ENCODE peak calls at places on chromosomes 12 and 14, in seven cellular contexts. S, D, J, B, E, O and U are unnamed samples.

GRCh38 chr12:117821480-117822175 is 147.2 kb downstream of the KSR2 start:
- DNase-seq in S (no peak), D (no peak), J (no peak), B (no peak), E (no peak), O (no peak), U (no peak)

GRCh38 chr14:22644305-22644635 is at the start of gene OR6J1:
- DNase-seq in S (no peak), D (no peak), J (no peak), B (no peak), E (no peak), O (no peak), U (no peak)

GRCh38 chr12:39586811-39587210 is 32.8 kb downstream of the ABCD2 start:
- DNase-seq in S (no peak), D (no peak), J (peak), B (no peak), E (no peak), O (no peak), U (no peak)

GRCh38 chr12:97561321-97562230 is 99.0 kb downstream of the RMST start:
- DNase-seq in S (no peak), D (no peak), J (no peak), B (no peak), E (no peak), O (no peak), U (no peak)

GRCh38 chr14:26820101-26820500 is 222.3 kb upstream of the NOVA1 start:
- DNase-seq in S (no peak), D (no peak), J (peak), B (no peak), E (no peak), O (no peak), U (no peak)

GRCh38 chr12:54019111-54019811 is 9.0 kb upstream of the HOXC6 start:
- DNase-seq in S (no peak), D (no peak), J (no peak), B (no peak), E (no peak), O (peak), U (peak)

GRCh38 chr14:105890474-105891220 is 364.3 kb downstream of the TMEM121 start:
- DNase-seq in S (no peak), D (no peak), J (no peak), B (peak), E (peak), O (no peak), U (no peak)

GRCh38 chr12:85573635-85574214 is 262.5 kb downstream of the RASSF9 start:
- DNase-seq in S (no peak), D (no peak), J (no peak), B (no peak), E (no peak), O (no peak), U (no peak)

GRCh38 chr12:124904306-124905098 is 9.9 kb downstream of the UBC start:
- DNase-seq in S (peak), D (peak), J (peak), B (no peak), E (peak), O (peak), U (peak)

GRCh38 chr12:117046425-117046824 is 52.8 kb downstream of the TESC start:
- DNase-seq in S (no peak), D (no peak), J (no peak), B (no peak), E (no peak), O (no peak), U (no peak)

GRCh38 chr14:61460853-61461611 is 139.7 kb downstream of the PRKCH start:
- DNase-seq in S (no peak), D (no peak), J (peak), B (no peak), E (peak), O (no peak), U (no peak)

GRCh38 chr12:109683316-109683715 is 30.3 kb upstream of the FAM222A start:
- DNase-seq in S (no peak), D (no peak), J (no peak), B (no peak), E (no peak), O (no peak), U (no peak)

GRCh38 chr14:68444449-68445168 is 348.3 kb downstream of the ZFP36L1 start:
- DNase-seq in S (peak), D (no peak), J (peak), B (no peak), E (no peak), O (no peak), U (no peak)

GRCh38 chr12:12503384-12504078 is 59.1 kb downstream of the DUSP16 start:
- DNase-seq in S (no peak), D (no peak), J (no peak), B (no peak), E (no peak), O (peak), U (no peak)

GRCh38 chr14:20418501-20418909 is 5.2 kb upstream of the TEP1 start:
- DNase-seq in S (no peak), D (no peak), J (no peak), B (no peak), E (no peak), O (no peak), U (no peak)

GRCh38 chr12:132530451-132530850 is 40.5 kb downstream of the FBRSL1 start:
- DNase-seq in S (no peak), D (no peak), J (no peak), B (no peak), E (no peak), O (no peak), U (no peak)

GRCh38 chr14:45252356-45253069 is 489 bp downstream of the MIS18BP1 start:
- DNase-seq in S (no peak), D (no peak), J (peak), B (no peak), E (no peak), O (no peak), U (peak)

GRCh38 chr12:10540776-10541205 is 35.1 kb downstream of the EIF2S3B start:
- DNase-seq in S (no peak), D (no peak), J (no peak), B (no peak), E (no peak), O (no peak), U (no peak)

GRCh38 chr14:65164068-65164824 is 61.9 kb upstream of the MAX start:
- DNase-seq in S (peak), D (no peak), J (peak), B (no peak), E (no peak), O (no peak), U (peak)

GRCh38 chr12:98440165-98440581 is 75.2 kb upstream of the TMPO start:
- DNase-seq in S (peak), D (peak), J (peak), B (no peak), E (no peak), O (no peak), U (no peak)

GRCh38 chr12:99935608-99936007 is 49.1 kb downstream of the ANKS1B start:
- DNase-seq in S (no peak), D (no peak), J (no peak), B (no peak), E (no peak), O (no peak), U (no peak)

GRCh38 chr12:63805704-63806672 is 26.3 kb downstream of the RXYLT1 start:
- DNase-seq in S (no peak), D (no peak), J (no peak), B (no peak), E (no peak), O (no peak), U (no peak)

GRCh38 chr14:38255673-38256357 is at the start of gene CLEC14A:
- DNase-seq in S (peak), D (no peak), J (no peak), B (peak), E (peak), O (peak), U (peak)

GRCh38 chr12:2395352-2395977 is 342.7 kb downstream of the CACNA1C start:
- DNase-seq in S (peak), D (no peak), J (peak), B (no peak), E (no peak), O (peak), U (peak)

GRCh38 chr12:82954572-82954971 is 267.9 kb downstream of the TMTC2 start:
- DNase-seq in S (no peak), D (no peak), J (no peak), B (no peak), E (no peak), O (no peak), U (no peak)

GRCh38 chr14:29220077-29220476 is 453.5 kb downstream of the FOXG1 start:
- DNase-seq in S (no peak), D (no peak), J (no peak), B (no peak), E (no peak), O (no peak), U (peak)

GRCh38 chr14:54881761-54882401 is 20.7 kb downstream of the GCH1 start:
- DNase-seq in S (no peak), D (peak), J (peak), B (no peak), E (peak), O (no peak), U (no peak)

GRCh38 chr12:109763201-109763841 is 49.7 kb downstream of the FAM222A start:
- DNase-seq in S (no peak), D (no peak), J (peak), B (no peak), E (peak), O (peak), U (no peak)

GRCh38 chr12:82964446-82964845 is 277.7 kb downstream of the TMTC2 start:
- DNase-seq in S (no peak), D (no peak), J (peak), B (no peak), E (no peak), O (no peak), U (no peak)

GRCh38 chr12:58803893-58804292 is 116.4 kb downstream of the LRIG3 start:
- DNase-seq in S (no peak), D (peak), J (peak), B (no peak), E (no peak), O (no peak), U (no peak)

GRCh38 chr12:90102957-90103652 is 394.5 kb upstream of the ATP2B1 start:
- DNase-seq in S (no peak), D (no peak), J (peak), B (no peak), E (no peak), O (no peak), U (peak)

GRCh38 chr14:74595006-74595735 is 16.9 kb downstream of the LTBP2 start:
- DNase-seq in S (peak), D (no peak), J (peak), B (no peak), E (peak), O (no peak), U (no peak)

GRCh38 chr12:5376591-5377207 is 55.2 kb upstream of the NTF3 start:
- DNase-seq in S (no peak), D (no peak), J (no peak), B (no peak), E (no peak), O (no peak), U (no peak)

GRCh38 chr14:89032086-89032649 is 207.7 kb downstream of the TTC8 start:
- DNase-seq in S (no peak), D (no peak), J (no peak), B (no peak), E (no peak), O (peak), U (no peak)

GRCh38 chr14:72217164-72217563 is 284.9 kb downstream of the RGS6 start:
- DNase-seq in S (no peak), D (no peak), J (no peak), B (no peak), E (no peak), O (no peak), U (no peak)

GRCh38 chr12:2013527-2014223 is 9.4 kb upstream of the DCP1B start:
- DNase-seq in S (peak), D (no peak), J (peak), B (no peak), E (no peak), O (no peak), U (peak)

GRCh38 chr14:95609398-95609990 is 74.6 kb downstream of the GLRX5 start:
- DNase-seq in S (peak), D (no peak), J (peak), B (no peak), E (no peak), O (peak), U (peak)

GRCh38 chr14:95619785-95620417 is 66.3 kb upstream of the TCL1B start:
- DNase-seq in S (no peak), D (no peak), J (no peak), B (no peak), E (no peak), O (peak), U (no peak)

GRCh38 chr14:95611293-95611880 is 74.8 kb upstream of the TCL1B start:
- DNase-seq in S (no peak), D (no peak), J (no peak), B (no peak), E (no peak), O (no peak), U (no peak)

GRCh38 chr14:95614335-95614734 is 71.9 kb upstream of the TCL1B start:
- DNase-seq in S (no peak), D (no peak), J (no peak), B (no peak), E (no peak), O (no peak), U (no peak)
- TF ChIP-seq CTCF in S (no peak), D (no peak), J (no peak), B (no peak), E (no peak), O (no peak), U (no peak)

DNA sequence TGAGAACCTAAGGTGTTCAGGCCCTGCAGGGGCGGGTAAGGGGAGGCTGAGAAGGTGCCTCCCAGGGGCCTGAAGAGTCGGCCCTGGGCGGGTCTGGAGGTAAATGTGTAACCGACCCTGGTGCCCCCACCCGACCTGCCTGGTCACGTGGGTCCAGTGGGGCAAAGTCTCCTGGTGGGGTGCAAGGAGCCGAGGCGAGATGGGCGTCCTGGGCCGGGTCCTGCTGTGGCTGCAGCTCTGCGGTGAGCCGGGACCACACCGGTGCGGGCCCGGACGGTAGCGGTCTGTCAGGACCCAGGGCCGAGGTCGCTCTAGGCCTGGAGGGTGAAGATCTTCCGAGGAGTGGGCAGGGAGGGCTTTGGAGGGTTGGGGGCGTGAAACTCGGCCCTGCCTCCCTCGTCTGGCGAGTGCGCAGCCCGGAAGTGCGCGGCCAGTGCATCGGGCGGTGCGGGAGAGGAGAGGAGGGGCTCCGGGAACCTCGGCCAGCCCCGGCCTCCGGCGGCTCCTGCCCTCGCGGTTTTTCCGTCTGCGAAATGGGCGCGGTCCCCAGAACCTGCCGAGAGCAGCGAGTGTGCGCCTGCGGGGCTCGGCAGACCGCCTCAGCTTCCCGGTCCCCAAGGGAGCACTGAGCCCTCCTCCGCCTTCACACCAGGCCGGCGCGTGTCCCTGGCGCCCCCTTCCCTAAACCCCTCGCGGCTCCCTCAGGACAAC is at the start of gene AMN:
- DNase-seq in S (no peak), D (no peak), J (peak), B (no peak), E (no peak), O (peak), U (no peak)
- TF ChIP-seq CTCF in S (no peak), D (no peak), J (no peak), B (no peak), E (no peak), O (no peak), U (no peak)

GRCh38 chr12:47747596-47748506 is 10.8 kb downstream of the RAPGEF3 start:
- DNase-seq in S (no peak), D (no peak), J (no peak), B (no peak), E (peak), O (no peak), U (no peak)
- TF ChIP-seq CTCF in S (no peak), D (no peak), J (no peak), B (no peak), E (no peak), O (no peak), U (no peak)

GRCh38 chr14:82342596-82342995 is 808.9 kb upstream of the SEL1L start:
- DNase-seq in S (no peak), D (no peak), J (no peak), B (no peak), E (no peak), O (no peak), U (no peak)
- TF ChIP-seq CTCF in S (no peak), D (no peak), J (no peak), B (no peak), E (no peak), O (no peak), U (no peak)

DNA sequence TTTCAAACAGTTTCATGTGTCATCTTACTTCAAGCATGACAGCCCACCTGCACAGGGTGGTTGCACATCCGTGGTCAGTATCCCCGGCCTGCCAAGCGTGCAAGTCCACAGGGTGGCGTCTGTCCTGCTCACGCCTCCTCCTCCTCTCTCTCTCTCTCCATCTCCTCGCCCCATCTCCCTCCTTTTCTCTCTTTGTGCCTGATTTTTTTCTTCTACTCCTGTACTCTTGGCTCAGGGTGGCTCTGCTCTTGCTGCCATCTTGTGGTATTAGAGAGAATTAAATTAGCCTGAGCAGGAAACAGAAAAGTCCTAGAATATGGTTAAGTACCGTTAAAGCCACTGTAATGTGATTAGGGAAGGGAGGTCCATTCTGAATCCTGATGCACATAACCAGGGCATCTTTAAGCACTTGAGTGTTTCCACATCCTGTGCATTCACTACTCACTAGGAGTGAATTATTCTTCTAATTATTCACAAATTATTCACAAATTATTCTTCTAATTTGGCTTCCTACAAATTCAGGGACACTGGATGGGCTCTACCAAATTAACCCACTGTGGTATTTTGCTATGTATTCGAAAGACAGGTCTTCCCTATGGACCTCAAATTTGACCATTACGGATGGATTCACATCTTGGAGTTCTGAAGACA is 25.5 kb upstream of the DTX1 start:
- DNase-seq in S (peak), D (peak), J (peak), B (no peak), E (no peak), O (peak), U (peak)
- TF ChIP-seq CTCF in S (peak), D (peak), J (peak), B (peak), E (no peak), O (peak), U (peak)

GRCh38 chr14:66403183-66403582 is 83.0 kb upstream of the CCDC196 start:
- DNase-seq in S (no peak), D (no peak), J (peak), B (no peak), E (no peak), O (no peak), U (no peak)
- TF ChIP-seq CTCF in S (peak), D (peak), J (peak), B (no peak), E (no peak), O (peak), U (no peak)